ENCODE peak calls at places on chromosomes 11 and 22, in four cellular contexts. One of them, this sample, is unnamed.

GRCh38 chr11:1729692-1730011 is 20.7 kb downstream of the IFITM10 start:
- DNase-seq in HCT116: no peak
- DNase-seq in stimulated activated CD4-positive, alpha-beta T cell treated with anti-CD3 and anti-CD28 coated beads, TNF-alpha, amount 100 ng/mL, for 1 hour: no peak
- DNase-seq in fibroblast of mammary gland: no peak
- DNase-seq in this sample: no peak

GRCh38 chr11:69053546-69054396 is 5.0 kb downstream of the TPCN2 start:
- DNase-seq in HCT116: no peak
- DNase-seq in stimulated activated CD4-positive, alpha-beta T cell treated with anti-CD3 and anti-CD28 coated beads, TNF-alpha, amount 100 ng/mL, for 1 hour: no peak
- DNase-seq in fibroblast of mammary gland: no peak
- DNase-seq in this sample: no peak

GRCh38 chr22:17300926-17301325 is 68.3 kb upstream of the CECR2 start:
- DNase-seq in HCT116: no peak
- DNase-seq in stimulated activated CD4-positive, alpha-beta T cell treated with anti-CD3 and anti-CD28 coated beads, TNF-alpha, amount 100 ng/mL, for 1 hour: no peak
- DNase-seq in fibroblast of mammary gland: no peak
- DNase-seq in this sample: no peak

GRCh38 chr11:131038597-131038996 is 122.3 kb upstream of the SNX19 start:
- DNase-seq in HCT116: no peak
- DNase-seq in stimulated activated CD4-positive, alpha-beta T cell treated with anti-CD3 and anti-CD28 coated beads, TNF-alpha, amount 100 ng/mL, for 1 hour: no peak
- DNase-seq in fibroblast of mammary gland: peak
- DNase-seq in this sample: no peak

GRCh38 chr11:6547177-6547576 is 50.1 kb downstream of the DNHD1 start:
- DNase-seq in HCT116: no peak
- DNase-seq in stimulated activated CD4-positive, alpha-beta T cell treated with anti-CD3 and anti-CD28 coated beads, TNF-alpha, amount 100 ng/mL, for 1 hour: no peak
- DNase-seq in fibroblast of mammary gland: no peak
- DNase-seq in this sample: no peak

GRCh38 chr11:103682318-103683184 is 353.9 kb upstream of the DDI1 start:
- DNase-seq in HCT116: peak
- DNase-seq in stimulated activated CD4-positive, alpha-beta T cell treated with anti-CD3 and anti-CD28 coated beads, TNF-alpha, amount 100 ng/mL, for 1 hour: peak
- DNase-seq in fibroblast of mammary gland: peak
- DNase-seq in this sample: peak

GRCh38 chr11:110467556-110467955 is 37.8 kb downstream of the FDX1 start:
- DNase-seq in HCT116: no peak
- DNase-seq in stimulated activated CD4-positive, alpha-beta T cell treated with anti-CD3 and anti-CD28 coated beads, TNF-alpha, amount 100 ng/mL, for 1 hour: no peak
- DNase-seq in fibroblast of mammary gland: no peak
- DNase-seq in this sample: no peak

GRCh38 chr11:119481667-119482400 is 58.9 kb upstream of the THY1 start:
- DNase-seq in HCT116: no peak
- DNase-seq in stimulated activated CD4-positive, alpha-beta T cell treated with anti-CD3 and anti-CD28 coated beads, TNF-alpha, amount 100 ng/mL, for 1 hour: no peak
- DNase-seq in fibroblast of mammary gland: no peak
- DNase-seq in this sample: no peak

GRCh38 chr22:27019827-27020226 is 362.4 kb downstream of the MIAT start:
- DNase-seq in HCT116: no peak
- DNase-seq in stimulated activated CD4-positive, alpha-beta T cell treated with anti-CD3 and anti-CD28 coated beads, TNF-alpha, amount 100 ng/mL, for 1 hour: no peak
- DNase-seq in fibroblast of mammary gland: no peak
- DNase-seq in this sample: peak

GRCh38 chr11:76644591-76644990 is 26.0 kb downstream of the LRRC32 start:
- DNase-seq in HCT116: no peak
- DNase-seq in stimulated activated CD4-positive, alpha-beta T cell treated with anti-CD3 and anti-CD28 coated beads, TNF-alpha, amount 100 ng/mL, for 1 hour: no peak
- DNase-seq in fibroblast of mammary gland: no peak
- DNase-seq in this sample: no peak

GRCh38 chr11:74459584-74459983 is 7.8 kb downstream of the KCNE3 start:
- DNase-seq in HCT116: no peak
- DNase-seq in stimulated activated CD4-positive, alpha-beta T cell treated with anti-CD3 and anti-CD28 coated beads, TNF-alpha, amount 100 ng/mL, for 1 hour: no peak
- DNase-seq in fibroblast of mammary gland: no peak
- DNase-seq in this sample: no peak